ENCODE peak calls at places on chromosome 19, in four cellular contexts. I is CD4-positive, alpha-beta T cell; U is WERI-Rb-1; W is tibial nerve. K is an unnamed sample.

GRCh38 chr19:50921391-50922315 is 10.5 kb upstream of the KLK4 start:
- DNase-seq in I (no peak), U (no peak), W (peak; percentile 31), K (peak; percentile 34)

GRCh38 chr19:50377051-50377441 is 789 bp downstream of the NR1H2 start:
- DNase-seq in I (peak; percentile 49), U (peak; percentile 50), W (no peak), K (no peak)

GRCh38 chr19:35247526-35248309 is 1.1 kb upstream of the LSR start:
- DNase-seq in I (peak; percentile 60), U (peak; percentile 92), W (no peak), K (peak; percentile 98)

GRCh38 chr19:688214-688613 is 7.0 kb downstream of the PRSS57 start:
- DNase-seq in I (no peak), U (no peak), W (no peak), K (no peak)

GRCh38 chr19:7907122-7907521 is 3.4 kb downstream of the MAP2K7 start:
- DNase-seq in I (no peak), U (no peak), W (no peak), K (no peak)

GRCh38 chr19:58558066-58558622 is at the start of gene UBE2M:
- DNase-seq in I (peak; percentile 57), U (peak; percentile 63), W (peak; percentile 40), K (no peak)

GRCh38 chr19:1747285-1748114 is 5.8 kb upstream of the ONECUT3 start:
- DNase-seq in I (peak; percentile 29), U (no peak), W (no peak), K (peak; percentile 53)

GRCh38 chr19:10848208-10848843 is at the start of gene C19orf38:
- DNase-seq in I (no peak), U (no peak), W (no peak), K (no peak)

GRCh38 chr19:11091343-11092153 is 2.3 kb downstream of the LDLR start:
- DNase-seq in I (peak; percentile 39), U (no peak), W (no peak), K (no peak)

GRCh38 chr19:48629599-48630288 is 7.4 kb downstream of the DBP start:
- DNase-seq in I (peak; percentile 27), U (no peak), W (no peak), K (peak; percentile 95)

GRCh38 chr19:1355974-1356865 is 27.5 kb upstream of the NDUFS7 start:
- DNase-seq in I (no peak), U (no peak), W (no peak), K (peak; percentile 27)

GRCh38 chr19:17335575-17335974 is 920 bp upstream of the ANO8 start:
- DNase-seq in I (no peak), U (no peak), W (no peak), K (no peak)

GRCh38 chr19:30071871-30072270 is 129.8 kb downstream of the URI1 start:
- DNase-seq in I (no peak), U (no peak), W (no peak), K (no peak)

GRCh38 chr19:7395360-7395781 is 46.6 kb downstream of the ARHGEF18 start:
- DNase-seq in I (no peak), U (no peak), W (no peak), K (peak; percentile 41)

GRCh38 chr19:13652810-13653590 is 111.3 kb upstream of the MRI1 start:
- DNase-seq in I (no peak), U (no peak), W (no peak), K (no peak)

GRCh38 chr19:45613926-45614725 is 12.1 kb upstream of the GPR4 start:
- DNase-seq in I (no peak), U (no peak), W (no peak), K (no peak)

GRCh38 chr19:31451686-31452325 is 102.6 kb upstream of the TSHZ3 start:
- DNase-seq in I (no peak), U (no peak), W (no peak), K (no peak)

GRCh38 chr19:55112781-55113569 is 4.5 kb downstream of the PPP1R12C start:
- DNase-seq in I (no peak), U (no peak), W (no peak), K (no peak)

GRCh38 chr19:2039082-2039958 is 11.7 kb downstream of the MKNK2 start:
- DNase-seq in I (no peak), U (peak; percentile 66), W (no peak), K (no peak)

GRCh38 chr19:50431343-50432220 is 1.1 kb upstream of the MYBPC2 start:
- DNase-seq in I (peak; percentile 81), U (peak; percentile 84), W (peak; percentile 78), K (peak; percentile 93)

GRCh38 chr19:12766051-12766521 is 9.3 kb downstream of the HOOK2 start:
- DNase-seq in I (peak; percentile 66), U (peak; percentile 92), W (peak; percentile 65), K (peak; percentile 87)

GRCh38 chr19:17860331-17860992 is 752 bp downstream of the RPL18A start:
- DNase-seq in I (no peak), U (no peak), W (no peak), K (no peak)

GRCh38 chr19:42378225-42378929 is 11.7 kb downstream of the CNFN start:
- DNase-seq in I (no peak), U (no peak), W (no peak), K (no peak)

GRCh38 chr19:51016798-51017683 is 2.5 kb downstream of the KLK10 start:
- DNase-seq in I (peak; percentile 47), U (peak; percentile 61), W (peak; percentile 9), K (peak; percentile 80)

GRCh38 chr19:35037716-35038622 is 3.6 kb upstream of the HPN start:
- DNase-seq in I (no peak), U (peak; percentile 71), W (no peak), K (no peak)

GRCh38 chr19:56141416-56141992 is 417 bp downstream of the ZNF444 start:
- DNase-seq in I (peak; percentile 21), U (no peak), W (no peak), K (peak; percentile 59)

GRCh38 chr19:38919837-38920528 is 8.0 kb upstream of the CCER2 start:
- DNase-seq in I (no peak), U (no peak), W (no peak), K (no peak)

GRCh38 chr19:20661150-20661819 is at the start of gene ZNF626:
- DNase-seq in I (peak; percentile 89), U (peak; percentile 97), W (peak; percentile 100), K (peak; percentile 99)

GRCh38 chr19:4197625-4198466 is 15.4 kb downstream of the ANKRD24 start:
- DNase-seq in I (no peak), U (peak; percentile 31), W (no peak), K (peak; percentile 74)

GRCh38 chr19:33883869-33884519 is 87.3 kb downstream of the KCTD15 start:
- DNase-seq in I (no peak), U (no peak), W (no peak), K (peak; percentile 21)

GRCh38 chr19:1239796-1240737 is 1.5 kb upstream of the ATP5F1D start:
- DNase-seq in I (peak; percentile 86), U (peak; percentile 91), W (peak; percentile 80), K (peak; percentile 97)

GRCh38 chr19:38496116-38496515 is 62.6 kb downstream of the RYR1 start:
- DNase-seq in I (no peak), U (no peak), W (no peak), K (no peak)

GRCh38 chr19:2385053-2385721 is 25.1 kb downstream of the TMPRSS9 start:
- DNase-seq in I (no peak), U (peak; percentile 82), W (no peak), K (peak; percentile 79)

GRCh38 chr19:8641908-8642547 is 11.6 kb downstream of the NFILZ start:
- DNase-seq in I (no peak), U (no peak), W (peak; percentile 24), K (peak; percentile 51)

GRCh38 chr19:15913830-15914229 is 16.0 kb upstream of the CYP4F2 start:
- DNase-seq in I (no peak), U (no peak), W (no peak), K (no peak)

GRCh38 chr19:18470153-18470552 is 32.2 kb upstream of the ISYNA1 start:
- DNase-seq in I (no peak), U (peak; percentile 55), W (no peak), K (peak; percentile 86)

GRCh38 chr19:36488118-36488815 is 1.1 kb downstream of the ZNF566 start:
- DNase-seq in I (no peak), U (no peak), W (no peak), K (no peak)

GRCh38 chr19:36488816-36489138 is 584 bp downstream of the ZNF566 start:
- DNase-seq in I (no peak), U (peak; percentile 31), W (no peak), K (peak; percentile 18)

GRCh38 chr19:36489139-36489919 is at the start of gene ZNF566:
- DNase-seq in I (peak; percentile 93), U (peak; percentile 98), W (peak; percentile 87), K (peak; percentile 98)

GRCh38 chr19:36489920-36490415 is 607 bp upstream of the ZNF566 start:
- DNase-seq in I (peak; percentile 67), U (peak; percentile 93), W (no peak), K (peak; percentile 96)
- H3K9me3 ChIP-seq in I (no peaks in the 10 kb centered on the region), U (peaks cover 4% of the 10 kb centered on the region), W (no peaks in the 10 kb centered on the region), K (no peaks in the 10 kb centered on the region)

GRCh38 chr19:28345811-28346210 is 867.1 kb downstream of the UQCRFS1 start:
- DNase-seq in I (no peak), U (no peak), W (no peak), K (no peak)

GRCh38 chr19:28349604-28350003 is 863.3 kb downstream of the UQCRFS1 start:
- DNase-seq in I (no peak), U (no peak), W (no peak), K (no peak)

GRCh38 chr19:28350673-28351072 is 862.3 kb downstream of the UQCRFS1 start:
- DNase-seq in I (no peak), U (no peak), W (no peak), K (no peak)

GRCh38 chr19:28351761-28352160 is 861.2 kb downstream of the UQCRFS1 start:
- DNase-seq in I (no peak), U (no peak), W (no peak), K (no peak)

GRCh38 chr19:28350037-28350436 is 862.9 kb downstream of the UQCRFS1 start:
- DNase-seq in I (no peak), U (no peak), W (no peak), K (no peak)
- H3K9me3 ChIP-seq in I (peaks cover 11% of the 10 kb centered on the region), U (peaks cover 3% of the 10 kb centered on the region), W (no peaks in the 10 kb centered on the region), K (no peaks in the 10 kb centered on the region)

DNA sequence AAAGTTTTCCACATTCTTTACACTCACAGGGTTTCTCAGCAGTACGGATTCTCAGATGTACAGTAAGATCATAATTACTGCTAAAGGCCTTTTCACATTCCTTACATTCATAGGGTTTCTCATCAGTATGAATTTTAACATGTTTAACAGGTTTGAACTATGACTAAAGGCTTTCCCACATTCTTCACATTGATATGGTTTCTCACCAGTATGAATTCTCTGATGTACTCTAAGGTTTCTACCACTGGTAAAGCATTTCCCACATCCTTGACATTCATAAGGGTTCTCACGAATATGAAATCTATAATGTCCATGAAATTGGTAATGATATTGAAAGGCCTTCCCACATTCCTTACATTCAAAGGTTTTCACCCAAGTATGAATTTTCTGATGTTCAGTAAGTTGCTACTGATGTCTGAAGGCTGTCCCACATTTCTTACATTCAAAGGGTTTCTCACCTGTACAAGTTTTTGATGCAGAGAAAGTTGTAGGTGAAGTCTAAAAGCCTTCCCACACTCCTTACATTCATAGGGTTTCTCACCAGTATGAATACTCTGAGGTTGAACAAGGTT is 22.0 kb downstream of the ZNF780B start:
- DNase-seq in I (no peak), U (no peak), W (no peak), K (no peak)
- H3K9me3 ChIP-seq in I (peaks cover 86% of the 10 kb centered on the region), U (peaks cover 8% of the 10 kb centered on the region), W (no peaks in the 10 kb centered on the region), K (peaks cover 63% of the 10 kb centered on the region)

DNA sequence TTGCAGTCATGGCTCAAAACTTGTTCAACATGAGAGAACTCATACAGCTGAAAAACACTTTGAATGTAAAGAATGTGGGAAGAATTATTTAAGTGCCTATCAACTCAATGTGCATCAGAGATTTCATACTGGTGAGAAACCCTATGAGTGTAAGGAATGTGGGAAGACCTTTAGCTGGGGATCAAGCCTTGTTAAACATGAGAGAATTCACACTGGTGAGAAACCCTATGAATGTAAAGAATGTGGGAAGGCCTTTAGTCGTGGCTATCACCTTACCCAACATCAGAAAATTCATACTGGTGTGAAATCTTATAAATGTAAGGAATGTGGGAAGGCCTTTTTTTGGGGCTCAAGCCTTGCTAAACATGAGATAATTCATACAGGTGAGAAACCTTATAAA is 20.1 kb downstream of the ZNF283 start:
- DNase-seq in I (no peak), U (no peak), W (no peak), K (no peak)
- H3K9me3 ChIP-seq in I (peaks cover 90% of the 10 kb centered on the region), U (peaks cover 22% of the 10 kb centered on the region), W (peaks cover 6% of the 10 kb centered on the region), K (peaks cover 33% of the 10 kb centered on the region)

K was measured in neural progenitor cell.